ENCODE peak calls at places on chromosomes 11 and 22, in four cellular contexts. C, X, K and F are unnamed samples.

GRCh38 chr11:90434858-90435257 is 212.0 kb upstream of the CHORDC1 start:
- DNase-seq in C (no peak), K (no peak), X (no peak), F (peak; percentile 30)

GRCh38 chr11:132125855-132126841 is 755.7 kb downstream of the NTM start:
- DNase-seq in X (no peak), C (no peak), K (peak; percentile 48), F (no peak)

GRCh38 chr11:128045094-128045725 is 542.1 kb downstream of the ETS1 start:
- DNase-seq in K (no peak), X (no peak), C (no peak), F (no peak)

GRCh38 chr11:15615412-15616096 is 500.8 kb downstream of the INSC start:
- DNase-seq in C (no peak), X (no peak), K (no peak), F (no peak)

GRCh38 chr11:353315-353857 is 15.9 kb upstream of the B4GALNT4 start:
- DNase-seq in C (no peak), K (no peak), X (no peak), F (no peak)

GRCh38 chr22:47032091-47032943 is 269.9 kb downstream of the TBC1D22A start:
- DNase-seq in K (no peak), C (no peak), X (no peak), F (no peak)

GRCh38 chr11:47207459-47207858 is 7.3 kb upstream of the DDB2 start:
- DNase-seq in K (no peak), X (no peak), C (no peak), F (no peak)

GRCh38 chr11:67347964-67348749 is 5.2 kb downstream of the POLD4 start:
- DNase-seq in C (no peak), X (no peak), K (peak; percentile 57), F (no peak)

GRCh38 chr11:15988693-15989231 is 367.6 kb downstream of the SOX6 start:
- DNase-seq in X (peak; percentile 27), C (no peak), K (peak; percentile 5), F (no peak)

GRCh38 chr11:20102393-20102792 is 57.9 kb downstream of the DBX1 start:
- DNase-seq in C (no peak), X (no peak), K (no peak), F (no peak)

GRCh38 chr11:71153005-71153395 is 99.4 kb downstream of the SHANK2 start:
- DNase-seq in X (no peak), C (no peak), K (no peak), F (peak; percentile 38)

GRCh38 chr11:364991-365390 is 4.3 kb upstream of the B4GALNT4 start:
- DNase-seq in K (no peak), C (no peak), X (no peak), F (no peak)

GRCh38 chr11:58509730-58510129 is 1.8 kb upstream of the OR5B21 start:
- DNase-seq in K (no peak), C (no peak), X (no peak), F (no peak)

GRCh38 chr11:113773092-113773415 is 438 bp downstream of the ZW10 start:
- DNase-seq in C (no peak), X (no peak), K (no peak), F (no peak)

GRCh38 chr11:79253280-79253679 is 187.6 kb downstream of the TENM4 start:
- DNase-seq in K (no peak), C (no peak), X (no peak), F (no peak)

GRCh38 chr22:26394787-26395186 is 34.3 kb upstream of the ASPHD2 start:
- DNase-seq in X (no peak), K (no peak), C (no peak), F (no peak)

GRCh38 chr22:25000686-25001085 is 48.2 kb downstream of the KIAA1671 start:
- DNase-seq in K (no peak), C (no peak), X (no peak), F (no peak)

GRCh38 chr11:131916633-131917032 is 546.2 kb downstream of the NTM start:
- DNase-seq in K (no peak), C (no peak), X (no peak), F (no peak)

GRCh38 chr11:62786318-62787004 is 741 bp upstream of the TMEM179B start:
- DNase-seq in C (no peak), X (peak; percentile 64), K (peak; percentile 94), F (peak; percentile 86)

GRCh38 chr11:108672113-108672512 is 7.2 kb downstream of the DDX10 start:
- DNase-seq in K (no peak), X (no peak), C (no peak), F (no peak)

GRCh38 chr11:24516658-24517057 is 19.8 kb downstream of the LUZP2 start:
- DNase-seq in K (no peak), X (no peak), C (no peak), F (no peak)

GRCh38 chr11:44711772-44712608 is 14.8 kb upstream of the TSPAN18 start:
- DNase-seq in C (no peak), K (peak; percentile 38), X (no peak), F (no peak)

GRCh38 chr11:103737791-103738190 is 298.6 kb upstream of the DDI1 start:
- DNase-seq in C (no peak), K (no peak), X (no peak), F (no peak)

GRCh38 chr11:120611576-120611975 is 100.0 kb downstream of the GRIK4 start:
- DNase-seq in X (no peak), C (no peak), K (no peak), F (no peak)

GRCh38 chr22:18068381-18068988 is 9.3 kb upstream of the PEX26 start:
- DNase-seq in C (no peak), X (no peak), K (no peak), F (no peak)

GRCh38 chr11:102225689-102226562 is 91.4 kb upstream of the BIRC3 start:
- DNase-seq in K (no peak), C (no peak), X (no peak), F (no peak)

GRCh38 chr11:76107946-76108345 is 98.4 kb downstream of the WNT11 start:
- DNase-seq in X (no peak), K (peak; percentile 38), C (no peak), F (no peak)

GRCh38 chr22:50731811-50732624 is 6.0 kb upstream of the ACR start:
- DNase-seq in X (no peak), C (no peak), K (peak; percentile 86), F (peak; percentile 45)

GRCh38 chr11:64759131-64759721 is 548 bp downstream of the PYGM start:
- DNase-seq in K (peak; percentile 48), C (no peak), X (no peak), F (no peak)

GRCh38 chr11:128039140-128040021 is 548.0 kb downstream of the ETS1 start:
- DNase-seq in X (no peak), K (no peak), C (no peak), F (no peak)

GRCh38 chr11:1150769-1151365 is 6.9 kb upstream of the MUC5AC start:
- DNase-seq in X (no peak), K (no peak), C (no peak), F (no peak)

GRCh38 chr22:20785415-20785814 is 11.5 kb downstream of the SERPIND1 start:
- DNase-seq in K (no peak), X (no peak), C (no peak), F (no peak)

GRCh38 chr11:70505761-70506657 is 107.7 kb downstream of the CTTN start:
- DNase-seq in X (no peak), K (peak; percentile 3), C (no peak), F (no peak)

GRCh38 chr11:88508808-88509581 is 171.5 kb upstream of the CTSC start:
- DNase-seq in C (no peak), K (peak; percentile 36), X (no peak), F (no peak)

GRCh38 chr11:5343474-5344335 is at the start of gene OR51B5:
- DNase-seq in X (no peak), K (no peak), C (no peak), F (no peak)

DNA sequence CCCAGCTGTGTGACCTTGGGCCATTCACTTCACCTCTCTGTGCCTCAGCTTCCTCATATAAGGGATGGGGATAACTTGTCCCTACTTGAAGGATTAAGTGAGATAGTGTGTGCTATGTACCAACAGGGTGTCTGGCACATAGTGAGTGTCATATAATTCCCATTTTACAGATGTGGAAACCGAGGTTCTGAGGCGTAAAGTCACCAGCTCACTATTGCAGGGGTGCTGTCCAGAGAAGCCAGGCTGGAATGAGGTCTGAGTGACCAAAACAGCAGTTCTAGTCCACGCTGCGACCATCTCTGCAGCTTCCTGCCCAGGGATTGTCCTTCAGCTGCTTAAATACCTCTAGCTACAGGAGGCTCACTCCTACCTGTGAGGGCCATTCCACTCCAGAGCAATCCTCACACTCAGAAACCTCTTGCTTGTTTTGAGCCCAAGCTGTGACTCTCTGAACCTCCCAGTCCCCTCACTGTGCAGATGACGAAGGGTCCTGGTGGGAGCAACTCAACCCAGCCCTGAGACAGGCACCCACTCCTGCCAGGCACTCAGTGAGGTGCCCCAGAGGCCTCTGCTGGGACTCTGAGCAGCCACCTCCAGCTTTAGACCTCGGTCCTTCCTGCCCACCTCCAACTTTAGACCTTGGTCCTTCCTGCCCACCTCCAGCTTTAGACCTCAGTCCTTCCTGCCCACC is 5.8 kb downstream of the MB start:
- DNase-seq in C (no peak), K (no peak), X (no peak), F (no peak)
- H3K4me1 ChIP-seq in C (peaks cover 10% of the 10 kb centered on the region), K (no peaks in the 10 kb centered on the region), X (no peaks in the 10 kb centered on the region), F (peaks cover 4% of the 10 kb centered on the region)

GRCh38 chr22:49328630-49329405 is 498.9 kb downstream of the BRD1 start:
- DNase-seq in C (no peak), X (no peak), K (no peak), F (no peak)

GRCh38 chr22:49331878-49332277 is 495.8 kb downstream of the BRD1 start:
- DNase-seq in C (no peak), K (no peak), X (no peak), F (no peak)

GRCh38 chr22:49329636-49330035 is 498.0 kb downstream of the BRD1 start:
- DNase-seq in K (no peak), X (no peak), C (no peak), F (no peak)

GRCh38 chr22:49331223-49331815 is 496.4 kb downstream of the BRD1 start:
- DNase-seq in C (no peak), K (no peak), X (no peak), F (no peak)

GRCh38 chr22:49330421-49331222 is 497.1 kb downstream of the BRD1 start:
- DNase-seq in K (no peak), C (no peak), X (no peak), F (no peak)
- TF ChIP-seq CHD2 in K (no peak), C (no peak), X (no peak), F (no peak)

DNA sequence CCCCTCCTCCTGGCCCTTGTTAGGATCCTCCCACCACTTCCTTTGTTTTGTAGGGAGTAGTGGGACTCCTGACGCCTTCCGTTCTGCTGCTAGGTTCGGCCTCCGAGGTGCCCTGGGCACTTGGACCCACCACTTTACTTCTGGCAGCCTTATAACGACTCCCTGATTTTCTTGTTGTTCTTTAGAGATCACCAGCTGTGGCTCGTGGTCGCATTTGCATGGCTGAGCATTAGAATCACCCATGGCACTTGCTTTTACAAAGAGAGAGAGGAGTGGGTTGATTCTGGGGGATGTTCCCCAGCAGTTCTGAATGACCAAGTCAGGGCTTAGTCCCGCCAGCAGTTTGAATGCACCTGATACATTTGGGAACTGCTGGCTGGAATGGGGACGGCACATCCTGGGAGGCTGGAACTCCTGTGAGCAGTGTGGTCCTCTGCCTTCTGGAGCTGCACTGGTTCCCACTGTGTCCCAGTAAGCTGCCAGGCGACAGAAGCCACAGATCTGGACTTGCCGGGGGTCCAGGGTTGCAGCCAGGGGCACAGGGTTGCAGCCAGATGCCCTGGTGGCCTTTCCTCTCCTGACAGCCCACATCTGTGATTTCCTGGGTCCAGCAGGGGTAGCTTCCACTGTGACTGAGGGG is 4.1 kb downstream of the TUB start:
- DNase-seq in C (no peak), K (no peak), X (no peak), F (no peak)
- H3K4me1 ChIP-seq in C (no peaks in the 10 kb centered on the region), K (peaks cover 19% of the 10 kb centered on the region), X (peaks cover 14% of the 10 kb centered on the region), F (peaks cover 6% of the 10 kb centered on the region)

GRCh38 chr22:29309332-29310064 is 3.0 kb downstream of the GAS2L1 start:
- DNase-seq in C (no peak), X (no peak), K (peak; percentile 66), F (no peak)
- TF ChIP-seq CHD2 in C (no peak), X (no peak), K (no peak), F (no peak)

GRCh38 chr22:44247923-44248892 is 64.5 kb downstream of the SHISAL1 start:
- DNase-seq in C (no peak), X (no peak), K (no peak), F (no peak)
- H3K4me1 ChIP-seq in C (no peaks in the 10 kb centered on the region), X (no peaks in the 10 kb centered on the region), K (no peaks in the 10 kb centered on the region), F (no peaks in the 10 kb centered on the region)